ENCODE peak calls at places on chromosomes 12 and 14, in six cellular contexts. O, H, W, X, V and T are unnamed samples.

GRCh38 chr14:49931523-49931922 is 38.6 kb downstream of the ARF6 start:
- DNase-seq in H (no peak), O (no peak), X (no peak), W (no peak), V (no peak), T (no peak)

GRCh38 chr12:16165506-16165905 is 112.0 kb downstream of the SLC15A5 start:
- DNase-seq in X (peak; percentile 63), W (peak; percentile 83), V (peak; percentile 21), O (peak; percentile 63), H (peak; percentile 67), T (peak; percentile 72)

GRCh38 chr12:41521872-41522379 is 333.8 kb downstream of the PDZRN4 start:
- DNase-seq in V (peak; percentile 94), O (peak; percentile 89), W (no peak), X (peak; percentile 60), H (no peak), T (peak; percentile 57)

GRCh38 chr14:74955229-74955999 is at the start of gene PGF:
- DNase-seq in H (peak; percentile 90), X (peak; percentile 86), W (peak; percentile 80), V (no peak), O (no peak), T (no peak)

GRCh38 chr14:73785336-73785833 is 66.2 kb upstream of the PTGR2 start:
- DNase-seq in W (peak; percentile 51), H (peak; percentile 92), X (peak; percentile 72), O (peak; percentile 96), V (peak; percentile 92), T (peak; percentile 74)

GRCh38 chr12:12081836-12082497 is 11.2 kb downstream of the BCL2L14 start:
- DNase-seq in V (no peak), O (peak; percentile 61), W (peak; percentile 67), X (peak; percentile 31), H (peak; percentile 57), T (peak; percentile 48)

GRCh38 chr14:67420102-67420739 is 8.3 kb upstream of the PLEK2 start:
- DNase-seq in V (no peak), O (no peak), H (peak; percentile 41), X (no peak), W (peak; percentile 87), T (peak; percentile 67)

GRCh38 chr14:23366163-23366921 is 1.4 kb upstream of the EFS start:
- DNase-seq in W (peak; percentile 94), H (peak; percentile 97), O (peak; percentile 81), V (peak; percentile 68), X (peak; percentile 87), T (no peak)

GRCh38 chr12:127214196-127214595 is 1052.8 kb upstream of the TMEM132C start:
- DNase-seq in W (no peak), H (no peak), O (no peak), X (no peak), V (no peak), T (no peak)

GRCh38 chr12:92439397-92439779 is 263.4 kb upstream of the PLEKHG7 start:
- DNase-seq in X (no peak), W (no peak), H (no peak), O (peak; percentile 30), V (peak; percentile 35), T (no peak)

GRCh38 chr12:54719691-54720090 is 71.5 kb upstream of the DCD start:
- DNase-seq in H (no peak), V (no peak), X (no peak), O (no peak), W (no peak), T (peak; percentile 8)

GRCh38 chr12:115088328-115088994 is 404.5 kb upstream of the TBX3 start:
- DNase-seq in W (no peak), X (peak; percentile 24), H (no peak), O (no peak), V (no peak), T (no peak)

GRCh38 chr12:89208661-89209096 is 143.6 kb downstream of the DUSP6 start:
- DNase-seq in W (no peak), O (peak; percentile 75), H (no peak), V (no peak), X (no peak), T (no peak)

GRCh38 chr12:49936895-49937294 is 13.6 kb upstream of the AQP2 start:
- DNase-seq in X (no peak), W (no peak), H (no peak), V (no peak), O (no peak), T (no peak)

GRCh38 chr14:50924236-50924635 is 20.0 kb downstream of the PYGL start:
- DNase-seq in O (no peak), V (no peak), W (no peak), H (no peak), X (no peak), T (no peak)

GRCh38 chr12:44696542-44696941 is 179.6 kb downstream of the NELL2 start:
- DNase-seq in X (no peak), W (peak; percentile 20), O (no peak), V (no peak), H (no peak), T (no peak)

GRCh38 chr14:23054000-23054811 is 3.1 kb downstream of the CDH24 start:
- DNase-seq in V (no peak), O (no peak), H (peak; percentile 39), W (peak; percentile 52), X (no peak), T (peak; percentile 28)

GRCh38 chr14:21476526-21476924 is 234 bp downstream of the RAB2B start:
- DNase-seq in V (peak; percentile 42), W (no peak), X (peak; percentile 93), H (peak; percentile 85), O (no peak), T (no peak)

GRCh38 chr14:68782091-68782981 is 10.5 kb downstream of the ZFP36L1 start:
- DNase-seq in X (peak; percentile 4), W (no peak), H (no peak), V (no peak), O (no peak), T (no peak)

GRCh38 chr12:1776139-1776975 is 44.0 kb upstream of the LRTM2 start:
- DNase-seq in O (no peak), W (no peak), X (no peak), V (peak; percentile 78), H (peak; percentile 12), T (no peak)

GRCh38 chr12:78035913-78036658 is 205.4 kb downstream of the NAV3 start:
- DNase-seq in O (peak; percentile 37), V (peak; percentile 20), X (no peak), W (peak; percentile 17), H (peak; percentile 16), T (no peak)

GRCh38 chr12:132866251-132866828 is 21.1 kb downstream of the CHFR start:
- DNase-seq in H (no peak), W (peak; percentile 29), O (peak; percentile 74), X (peak; percentile 23), V (peak; percentile 71), T (no peak)

GRCh38 chr14:103884854-103885253 is 37.5 kb upstream of the PPP1R13B start:
- DNase-seq in O (no peak), W (no peak), H (no peak), V (no peak), X (no peak), T (no peak)

GRCh38 chr14:74572829-74573360 is 39.1 kb downstream of the LTBP2 start:
- DNase-seq in H (no peak), O (peak; percentile 52), W (no peak), X (no peak), V (peak; percentile 68), T (no peak)

GRCh38 chr12:19850341-19851065 is 411.2 kb downstream of the AEBP2 start:
- DNase-seq in H (no peak), V (peak; percentile 76), O (peak; percentile 18), W (no peak), X (no peak), T (no peak)

GRCh38 chr12:110449799-110450497 is at the start of gene ARPC3:
- DNase-seq in V (peak; percentile 87), X (peak; percentile 98), W (peak; percentile 98), H (peak; percentile 96), O (peak; percentile 94), T (peak; percentile 98)
- TF ChIP-seq CTCF in V (peak; percentile 71), X (peak; percentile 90), W (peak; percentile 90), H (peak; percentile 81), O (peak; percentile 82), T (peak; percentile 81)

DNA sequence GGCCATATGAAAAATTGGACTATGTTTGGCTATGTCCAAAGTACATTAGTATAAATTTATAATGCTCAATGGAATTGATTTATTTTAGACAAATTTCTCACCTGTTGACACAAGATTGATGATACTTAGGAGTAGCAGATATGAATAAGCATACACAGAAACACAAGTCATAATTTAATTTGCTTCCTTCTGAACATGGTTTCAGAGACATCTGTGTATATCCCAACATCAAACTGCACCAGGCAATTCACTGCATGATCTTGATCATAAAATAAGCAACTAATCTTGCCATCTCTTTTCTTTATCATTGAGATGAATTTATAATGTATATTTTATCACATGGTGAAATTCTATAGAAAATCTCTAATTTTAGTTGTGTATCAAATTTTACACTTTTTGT is 3.8 kb downstream of the CLECL1 start:
- DNase-seq in H (no peak), V (no peak), X (no peak), W (no peak), O (no peak), T (peak; percentile 51)
- H3K79me2 ChIP-seq in H (no peaks in the 10 kb centered on the region), V (no peaks in the 10 kb centered on the region), X (no peaks in the 10 kb centered on the region), W (no peaks in the 10 kb centered on the region), O (no peaks in the 10 kb centered on the region), T (peaks cover 100% of the 10 kb centered on the region)

GRCh38 chr14:92884410-92884809 is 38.5 kb upstream of the CHGA start:
- DNase-seq in X (no peak), H (no peak), W (no peak), O (no peak), V (no peak), T (no peak)

GRCh38 chr14:92885279-92886061 is 37.5 kb upstream of the CHGA start:
- DNase-seq in H (no peak), O (no peak), X (no peak), V (no peak), W (no peak), T (no peak)

GRCh38 chr14:92887157-92887556 is 35.8 kb upstream of the CHGA start:
- DNase-seq in O (no peak), X (no peak), V (no peak), W (no peak), H (no peak), T (no peak)

GRCh38 chr14:92888896-92889295 is 34.1 kb upstream of the CHGA start:
- DNase-seq in O (no peak), V (no peak), H (no peak), W (no peak), X (no peak), T (no peak)

GRCh38 chr14:92886337-92886736 is 36.6 kb upstream of the CHGA start:
- DNase-seq in V (no peak), H (no peak), X (no peak), O (no peak), W (no peak), T (no peak)
- TF ChIP-seq CTCF in V (no peak), H (no peak), X (no peak), O (no peak), W (no peak), T (no peak)

GRCh38 chr12:65930114-65930828 is 106.0 kb downstream of the HMGA2 start:
- DNase-seq in W (no peak), V (no peak), H (no peak), O (no peak), X (no peak), T (no peak)

GRCh38 chr12:65934480-65935115 is 110.3 kb downstream of the HMGA2 start:
- DNase-seq in V (no peak), W (no peak), O (no peak), X (no peak), H (no peak), T (no peak)

GRCh38 chr12:65925626-65926025 is 101.3 kb downstream of the HMGA2 start:
- DNase-seq in O (no peak), W (no peak), V (no peak), X (no peak), H (no peak), T (no peak)

GRCh38 chr12:65926119-65927004 is 102.1 kb downstream of the HMGA2 start:
- DNase-seq in H (peak; percentile 43), X (peak; percentile 26), W (peak; percentile 32), V (no peak), O (no peak), T (no peak)

GRCh38 chr12:65929641-65930040 is 105.4 kb downstream of the HMGA2 start:
- DNase-seq in V (no peak), W (no peak), H (no peak), X (no peak), O (no peak), T (no peak)
- H3K79me2 ChIP-seq in V (peaks cover 95% of the 10 kb centered on the region), W (no peaks in the 10 kb centered on the region), H (peaks cover 44% of the 10 kb centered on the region), X (peaks cover 27% of the 10 kb centered on the region), O (peaks cover 64% of the 10 kb centered on the region), T (no peaks in the 10 kb centered on the region)